ENCODE peak calls at places on chromosome 9, in five cellular contexts. X, C, M, D and O are unnamed samples.

GRCh38 chr9:14750871-14751270 is 28.3 kb upstream of the CER1 start:
- DNase-seq in X (no peak), C (no peak), M (no peak), D (no peak), O (no peak)

GRCh38 chr9:109269839-109270238 is 51.0 kb downstream of the EPB41L4B start:
- DNase-seq in X (no peak), D (no peak), M (no peak), C (no peak), O (no peak)

GRCh38 chr9:113528088-113528487 is 64.6 kb downstream of the RGS3 start:
- DNase-seq in D (no peak), C (no peak), X (no peak), M (no peak), O (no peak)

GRCh38 chr9:13915591-13916301 is 398.2 kb downstream of the NFIB start:
- DNase-seq in M (no peak), D (peak; percentile 6), C (no peak), X (no peak), O (no peak)

GRCh38 chr9:95004452-95005275 is 278.2 kb downstream of the AOPEP start:
- DNase-seq in X (no peak), C (peak; percentile 42), M (peak; percentile 47), D (peak; percentile 87), O (no peak)

GRCh38 chr9:98187926-98188325 is 4.5 kb downstream of the CORO2A start:
- DNase-seq in M (no peak), C (no peak), D (no peak), X (no peak), O (no peak)

GRCh38 chr9:127162046-127162445 is 39.6 kb upstream of the ANGPTL2 start:
- DNase-seq in X (no peak), C (no peak), M (no peak), D (no peak), O (no peak)

GRCh38 chr9:16363916-16364315 is 506.6 kb downstream of the BNC2 start:
- DNase-seq in X (no peak), D (no peak), M (no peak), C (no peak), O (no peak)

GRCh38 chr9:14007199-14007769 is 306.7 kb downstream of the NFIB start:
- DNase-seq in X (no peak), D (no peak), M (no peak), C (no peak), O (no peak)

GRCh38 chr9:73151653-73152382 is at the start of gene ANXA1:
- DNase-seq in M (no peak), C (peak; percentile 55), X (no peak), D (peak; percentile 48), O (no peak)

GRCh38 chr9:81522721-81523551 is 166.4 kb downstream of the TLE1 start:
- DNase-seq in C (peak; percentile 51), X (no peak), D (peak; percentile 60), M (no peak), O (no peak)

GRCh38 chr9:134259708-134260107 is 66.5 kb upstream of the RXRA start:
- DNase-seq in X (no peak), C (no peak), M (no peak), D (no peak), O (no peak)

GRCh38 chr9:95018099-95018927 is 291.8 kb downstream of the AOPEP start:
- DNase-seq in M (no peak), X (no peak), C (peak; percentile 37), D (no peak), O (no peak)

GRCh38 chr9:91978739-91979414 is 28.8 kb upstream of the ROR2 start:
- DNase-seq in D (peak; percentile 43), X (no peak), C (no peak), M (no peak), O (no peak)

GRCh38 chr9:132609184-132609583 is 26.8 kb downstream of the BARHL1 start:
- DNase-seq in M (no peak), D (no peak), C (no peak), X (no peak), O (no peak)

GRCh38 chr9:108410161-108410560 is 445.6 kb downstream of the ACTL7B start:
- DNase-seq in C (no peak), M (no peak), D (no peak), X (no peak), O (no peak)

GRCh38 chr9:20989923-20990341 is 41.5 kb downstream of the HACD4 start:
- DNase-seq in C (peak; percentile 43), X (no peak), D (no peak), M (peak; percentile 88), O (no peak)

GRCh38 chr9:107163370-107163769 is 119.7 kb upstream of the RAD23B start:
- DNase-seq in X (no peak), M (no peak), C (no peak), D (no peak), O (no peak)

GRCh38 chr9:97394881-97395280 is 17.0 kb upstream of the TDRD7 start:
- DNase-seq in M (no peak), D (no peak), C (no peak), X (no peak), O (no peak)

GRCh38 chr9:121463026-121463827 is 36.4 kb downstream of the GGTA1 start:
- DNase-seq in X (no peak), C (peak; percentile 62), D (peak; percentile 39), M (peak; percentile 77), O (no peak)

GRCh38 chr9:9392755-9393154 is 1220.0 kb downstream of the PTPRD start:
- DNase-seq in M (no peak), D (no peak), C (no peak), X (no peak), O (no peak)

GRCh38 chr9:69433426-69433825 is 108.4 kb downstream of the ENTREP1 start:
- DNase-seq in M (no peak), D (no peak), X (no peak), C (no peak), O (no peak)

GRCh38 chr9:88741335-88741734 is 206.4 kb downstream of the NXNL2 start:
- DNase-seq in X (no peak), M (no peak), C (no peak), D (no peak), O (no peak)

GRCh38 chr9:98192503-98193335 is at the start of gene CORO2A:
- DNase-seq in M (peak; percentile 78), C (peak; percentile 32), X (no peak), D (peak; percentile 91), O (no peak)

GRCh38 chr9:94922098-94922607 is 195.7 kb downstream of the AOPEP start:
- DNase-seq in X (peak; percentile 80), M (peak; percentile 87), C (peak; percentile 62), D (peak; percentile 58), O (no peak)

GRCh38 chr9:96453625-96454024 is 3.7 kb downstream of the HABP4 start:
- DNase-seq in M (no peak), X (no peak), D (peak; percentile 42), C (peak; percentile 37), O (no peak)

GRCh38 chr9:89139450-89139849 is 39.2 kb downstream of the SHC3 start:
- DNase-seq in D (no peak), M (no peak), X (no peak), C (no peak), O (no peak)

GRCh38 chr9:131411719-131412681 is 18.1 kb downstream of the PRRC2B start:
- DNase-seq in D (no peak), X (no peak), C (no peak), M (peak; percentile 9), O (no peak)

GRCh38 chr9:278651-279050 is 64.0 kb downstream of the DOCK8 start:
- DNase-seq in D (no peak), X (no peak), M (no peak), C (no peak), O (no peak)

GRCh38 chr9:128770286-128770685 is 1.4 kb downstream of the ZER1 start:
- DNase-seq in M (no peak), C (no peak), D (no peak), X (no peak), O (no peak)
- H3K4me3 ChIP-seq in M (no peak overlapping the region), C (no peak overlapping the region), D (peak overlapping the region; percentile 97), X (peak overlapping the region; percentile 100), O (no peak overlapping the region)

GRCh38 chr9:4080889-4081548 is 218.8 kb downstream of the GLIS3 start:
- DNase-seq in X (no peak), M (no peak), D (no peak), C (no peak), O (no peak)

GRCh38 chr9:4081549-4081895 is 218.3 kb downstream of the GLIS3 start:
- DNase-seq in X (no peak), M (no peak), D (no peak), C (no peak), O (no peak)

GRCh38 chr9:4082948-4083347 is 216.9 kb downstream of the GLIS3 start:
- DNase-seq in D (no peak), M (no peak), X (no peak), C (no peak), O (no peak)

GRCh38 chr9:4079906-4080305 is 220.0 kb downstream of the GLIS3 start:
- DNase-seq in C (no peak), D (no peak), M (no peak), X (no peak), O (no peak)

DNA sequence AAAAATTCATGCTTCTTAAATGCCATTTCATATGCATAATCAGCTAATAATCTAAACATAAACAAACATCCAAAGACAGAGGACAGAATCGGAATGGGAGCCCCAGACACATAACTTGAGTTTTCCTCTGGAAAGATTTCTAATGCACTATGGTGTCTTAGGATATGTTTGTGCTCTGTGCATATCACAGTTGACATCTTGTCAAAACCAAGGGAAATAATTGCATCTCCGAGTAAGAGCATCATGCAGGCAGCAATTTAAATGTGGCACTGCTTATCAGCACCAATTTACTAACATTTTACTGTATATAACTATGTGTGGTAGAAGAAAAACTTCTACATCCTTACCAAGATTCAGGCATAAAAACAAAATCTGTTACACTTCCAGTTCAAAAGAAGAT is 217.9 kb downstream of the GLIS3 start:
- DNase-seq in M (no peak), X (no peak), D (no peak), C (no peak), O (no peak)
- H3K9me3 ChIP-seq in M (no peaks in the 10 kb centered on the region), X (no peaks in the 10 kb centered on the region), D (no peaks in the 10 kb centered on the region), C (no peaks in the 10 kb centered on the region), O (no peaks in the 10 kb centered on the region)

GRCh38 chr9:34590376-34591090 is 1.0 kb upstream of the CNTFR start:
- DNase-seq in X (no peak), D (no peak), C (no peak), M (peak; percentile 59), O (no peak)

GRCh38 chr9:34591091-34591910 is 1.8 kb upstream of the CNTFR start:
- DNase-seq in X (no peak), C (peak; percentile 89), D (peak; percentile 89), M (peak; percentile 90), O (no peak)

GRCh38 chr9:34591911-34592866 is 2.7 kb upstream of the CNTFR start:
- DNase-seq in X (no peak), M (no peak), C (no peak), D (no peak), O (no peak)

GRCh38 chr9:34594177-34594576 is 4.7 kb upstream of the CNTFR start:
- DNase-seq in D (no peak), X (no peak), C (no peak), M (peak; percentile 60), O (no peak)

GRCh38 chr9:34592895-34593601 is 3.5 kb upstream of the CNTFR start:
- DNase-seq in D (peak; percentile 60), C (peak; percentile 61), M (peak; percentile 80), X (peak; percentile 44), O (no peak)
- H3K27ac ChIP-seq in D (no peak overlapping the region), C (peak overlapping the region; percentile 88), M (no peak overlapping the region), X (peak overlapping the region; percentile 51), O (peak overlapping the region; percentile 84)

DNA sequence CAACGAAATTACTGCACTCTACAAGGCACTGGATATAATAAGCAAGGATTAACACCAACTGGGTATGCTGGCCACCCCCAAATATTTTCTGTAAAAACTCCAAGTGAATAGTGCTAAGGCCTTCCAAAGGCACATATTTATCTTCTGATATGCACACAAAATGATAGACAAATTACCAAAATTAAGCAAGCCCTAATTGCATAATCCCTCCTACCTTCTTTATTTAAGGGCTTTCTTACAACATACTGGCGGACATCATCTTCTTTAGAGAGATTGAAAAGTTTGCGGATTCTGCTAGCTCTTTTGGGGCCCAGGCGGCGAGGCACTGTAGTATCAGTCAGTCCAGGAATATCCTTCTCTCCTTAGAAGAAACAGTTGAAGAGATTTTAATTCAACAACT is 1.9 kb downstream of the RPS6 start:
- DNase-seq in X (no peak), D (no peak), M (no peak), C (no peak), O (no peak)
- H3K4me3 ChIP-seq in X (peak overlapping the region; percentile 80), D (peak overlapping the region; percentile 4), M (no peak overlapping the region), C (no peak overlapping the region), O (no peak overlapping the region)